ENCODE peak calls at places on chromosomes 3 and 15, in ten cellular contexts. R is putamen; I is activated CD8-positive, alpha-beta memory T cell treated with anti-CD3 and anti-CD28 coated beads for 24 hours; K is amniotic epithelial cell; Y is AML-193; M is activated CD4-positive, alpha-beta T cell treated with anti-CD3 and anti-CD28 coated beads, Interleukin-2, amount 10 ng/mL, durations not matched to agents 7 days and 5 days; T is cardiac fibroblast; A is AG10803; W is activated T-helper 1 cell treated with Interleukin-2 at 50 U/mL for 16 hours; H is activated T-cell treated with anti-CD3 and anti-CD28 coated beads for 4 hours. B is an unnamed sample.

GRCh38 chr3:100865442-100865841 is 127.8 kb downstream of the ABI3BP start:
- DNase-seq in W (no peak), R (no peak), K (no peak), A (peak), I (no peak), Y (no peak), M (no peak), H (no peak), T (peak), B (no peak)

GRCh38 chr3:10015476-10015904 is 10.7 kb upstream of the FANCD2 start:
- DNase-seq in Y (peak), A (peak), K (peak), M (no peak), T (peak), I (no peak), R (peak), H (no peak), W (no peak), B (peak)

GRCh38 chr3:183318846-183319770 is 66.1 kb downstream of the B3GNT5 start:
- DNase-seq in I (peak), M (peak), A (peak), W (no peak), R (no peak), H (no peak), T (peak), Y (no peak), K (peak), B (no peak)

GRCh38 chr15:55344206-55344605 is 25.2 kb downstream of the PIGB start:
- DNase-seq in H (no peak), W (no peak), Y (no peak), R (no peak), K (no peak), I (no peak), T (peak), M (no peak), A (peak), B (no peak)

GRCh38 chr15:85764649-85765277 is 30.0 kb downstream of the KLHL25 start:
- DNase-seq in R (no peak), K (no peak), M (no peak), Y (no peak), W (no peak), A (peak), I (no peak), T (peak), H (no peak), B (no peak)

GRCh38 chr3:134104031-134104430 is 74.3 kb upstream of the SLCO2A1 start:
- DNase-seq in W (no peak), K (peak), Y (no peak), T (peak), M (no peak), A (no peak), H (no peak), I (no peak), R (no peak), B (no peak)

GRCh38 chr3:132448211-132448961 is 31.1 kb downstream of the DNAJC13 start:
- DNase-seq in H (no peak), R (peak), I (no peak), K (peak), T (peak), M (no peak), A (peak), Y (no peak), W (no peak), B (no peak)

GRCh38 chr15:27254016-27254415 is 283.0 kb downstream of the GABRG3 start:
- DNase-seq in W (no peak), R (no peak), H (no peak), M (no peak), T (no peak), Y (no peak), A (no peak), K (no peak), I (no peak), B (no peak)

GRCh38 chr3:152309535-152310317 is 41.0 kb downstream of the MBNL1 start:
- DNase-seq in T (peak), A (peak), Y (no peak), R (no peak), K (peak), W (no peak), M (no peak), I (no peak), H (no peak), B (no peak)

GRCh38 chr3:81352867-81353266 is 408.6 kb downstream of the GBE1 start:
- DNase-seq in M (no peak), H (no peak), I (no peak), A (peak), R (no peak), T (peak), K (no peak), W (no peak), Y (peak), B (no peak)

GRCh38 chr3:32734756-32735155 is 49.8 kb downstream of the CNOT10 start:
- DNase-seq in T (no peak), I (no peak), H (no peak), Y (no peak), A (no peak), M (no peak), R (no peak), W (no peak), K (no peak), B (no peak)

GRCh38 chr3:126147932-126148683 is 32.3 kb downstream of the ALDH1L1 start:
- DNase-seq in Y (no peak), A (no peak), K (no peak), H (no peak), M (peak), T (no peak), I (peak), R (no peak), W (no peak), B (peak)

GRCh38 chr3:194034556-194035336 is 101.2 kb upstream of the HES1 start:
- DNase-seq in H (no peak), W (no peak), I (no peak), M (no peak), R (no peak), T (no peak), K (no peak), Y (no peak), A (no peak), B (no peak)

GRCh38 chr3:96331341-96331740 is 483.1 kb upstream of the EPHA6 start:
- DNase-seq in T (peak), I (no peak), K (peak), W (no peak), Y (no peak), H (no peak), A (no peak), M (no peak), R (peak), B (no peak)

GRCh38 chr15:90414408-90415028 is 26.5 kb downstream of the IQGAP1 start:
- DNase-seq in W (no peak), R (no peak), K (peak), M (peak), T (peak), A (peak), Y (no peak), H (no peak), I (no peak), B (no peak)

GRCh38 chr15:58779554-58779953 is 8.5 kb downstream of the MINDY2 start:
- DNase-seq in T (no peak), Y (no peak), K (peak), W (no peak), R (no peak), A (no peak), I (no peak), M (no peak), H (no peak), B (no peak)

GRCh38 chr3:126732281-126733060 is 28.4 kb downstream of the CHCHD6 start:
- DNase-seq in H (no peak), I (no peak), Y (no peak), A (no peak), M (no peak), T (no peak), W (no peak), K (no peak), R (no peak), B (no peak)

GRCh38 chr15:67240235-67241131 is 14.0 kb downstream of the AAGAB start:
- DNase-seq in W (peak), M (peak), I (no peak), K (no peak), Y (peak), H (no peak), A (no peak), T (peak), R (no peak), B (no peak)

GRCh38 chr15:58484794-58485600 is 53.2 kb downstream of the LIPC start:
- DNase-seq in T (no peak), R (no peak), M (peak), W (peak), Y (peak), A (no peak), H (no peak), K (no peak), I (peak), B (no peak)

GRCh38 chr3:45932112-45932511 is 11.2 kb upstream of the CXCR6 start:
- DNase-seq in K (no peak), A (no peak), H (no peak), R (no peak), W (no peak), M (no peak), T (no peak), I (no peak), Y (peak), B (no peak)

GRCh38 chr15:38059665-38060064 is 125.2 kb downstream of the TMCO5A start:
- DNase-seq in K (peak), A (no peak), M (no peak), H (no peak), Y (no peak), T (peak), I (no peak), R (no peak), W (no peak), B (no peak)

GRCh38 chr15:72117448-72117697 is 577 bp downstream of the MYO9A start:
- DNase-seq in H (peak), A (peak), Y (peak), R (no peak), W (peak), I (no peak), K (peak), T (peak), M (peak), B (peak)

GRCh38 chr3:62295571-62295970 is 77.8 kb downstream of the FEZF2 start:
- DNase-seq in Y (no peak), K (no peak), M (no peak), T (no peak), A (no peak), W (no peak), H (no peak), R (no peak), I (no peak), B (no peak)

GRCh38 chr3:39144095-39144747 is 9.2 kb downstream of the CSRNP1 start:
- DNase-seq in K (no peak), A (no peak), I (peak), M (no peak), R (no peak), W (no peak), Y (no peak), T (no peak), H (no peak), B (no peak)

GRCh38 chr3:42660898-42661297 is 7.4 kb downstream of the ZBTB47 start:
- DNase-seq in K (no peak), Y (peak), M (peak), T (no peak), W (no peak), A (no peak), I (no peak), R (no peak), H (no peak), B (no peak)

GRCh38 chr3:115960799-115961198 is 337.5 kb downstream of the GAP43 start:
- DNase-seq in K (peak), T (no peak), I (no peak), H (no peak), M (no peak), Y (no peak), W (no peak), R (peak), A (no peak), B (no peak)

GRCh38 chr3:24145981-24146822 is 201.1 kb downstream of the NR1D2 start:
- DNase-seq in I (no peak), Y (no peak), R (no peak), M (no peak), W (no peak), K (peak), H (no peak), A (peak), T (peak), B (no peak)

GRCh38 chr3:112610121-112610520 is 30.8 kb downstream of the CCDC80 start:
- DNase-seq in W (no peak), H (no peak), M (no peak), A (peak), K (peak), R (no peak), Y (no peak), T (peak), I (no peak), B (no peak)

GRCh38 chr15:81304226-81304625 is 19.7 kb downstream of the STARD5 start:
- DNase-seq in A (peak), I (peak), M (no peak), K (peak), H (no peak), Y (no peak), R (no peak), W (no peak), T (peak), B (no peak)

GRCh38 chr15:77506311-77507150 is 85.8 kb downstream of the HMG20A start:
- DNase-seq in M (no peak), Y (no peak), R (no peak), K (no peak), T (peak), A (no peak), I (no peak), H (no peak), W (no peak), B (no peak)

GRCh38 chr3:99108508-99108907 is 207.0 kb upstream of the DCBLD2 start:
- DNase-seq in H (no peak), M (no peak), R (no peak), W (no peak), I (no peak), K (peak), Y (no peak), T (peak), A (peak), B (no peak)

GRCh38 chr3:9349321-9350117 is 13.3 kb upstream of the THUMPD3 start:
- DNase-seq in Y (no peak), R (no peak), T (peak), H (no peak), I (no peak), A (peak), M (no peak), K (peak), W (no peak), B (no peak)

GRCh38 chr3:122443090-122443489 is 27.2 kb upstream of the WDR5B start:
- DNase-seq in A (no peak), K (no peak), Y (no peak), W (no peak), M (no peak), T (no peak), I (no peak), H (no peak), R (no peak), B (no peak)

GRCh38 chr3:128598884-128599664 is 51.5 kb downstream of the RPN1 start:
- DNase-seq in I (no peak), W (no peak), Y (no peak), R (no peak), T (peak), H (no peak), M (no peak), A (no peak), K (no peak), B (no peak)

GRCh38 chr3:15926866-15927265 is 129.1 kb upstream of the ANKRD28 start:
- DNase-seq in A (peak), I (no peak), M (no peak), R (no peak), T (no peak), Y (no peak), H (no peak), K (no peak), W (no peak), B (no peak)

GRCh38 chr3:52146189-52146588 is 8.0 kb downstream of the POC1A start:
- DNase-seq in K (no peak), Y (no peak), W (no peak), I (no peak), T (no peak), R (no peak), A (no peak), M (no peak), H (no peak), B (no peak)

B was measured in osteocyte.